ENCODE peak calls at places on chromosomes 12 and 14, in nine cellular contexts. O is neural progenitor cell, G is mucosa of descending colon, R is psoas muscle, L is A549, E is esophagus squamous epithelium, J is body of pancreas, C is fibroblast of the aortic adventitia, S is left ventricle myocardium inferior. W is an unnamed sample.

GRCh38 chr12:41460906-41461305 is 272.8 kb downstream of the PDZRN4 start:
- DNase-seq in O (no peak), G (no peak), R (no peak), L (no peak), E (no peak), J (no peak), C (no peak), S (no peak), W (no peak)

GRCh38 chr12:50104614-50105366 is 982 bp downstream of the GPD1 start:
- DNase-seq in O (no peak), G (peak), R (peak), L (no peak), E (no peak), J (no peak), C (peak), S (no peak), W (no peak)

GRCh38 chr14:92644166-92644565 is 104.3 kb downstream of the LGMN start:
- DNase-seq in O (no peak), G (no peak), R (no peak), L (no peak), E (no peak), J (no peak), C (peak), S (no peak), W (peak)

GRCh38 chr14:39015360-39015961 is 87.6 kb downstream of the SEC23A start:
- DNase-seq in O (peak), G (peak), R (no peak), L (peak), E (no peak), J (peak), C (peak), S (no peak), W (peak)

GRCh38 chr12:110903511-110903910 is 16.9 kb downstream of the MYL2 start:
- DNase-seq in O (no peak), G (no peak), R (no peak), L (no peak), E (no peak), J (no peak), C (no peak), S (no peak), W (no peak)

GRCh38 chr12:89863332-89863938 is 154.8 kb upstream of the ATP2B1 start:
- DNase-seq in O (no peak), G (no peak), R (no peak), L (no peak), E (no peak), J (no peak), C (no peak), S (no peak), W (no peak)

GRCh38 chr12:99605-100004 is 33.0 kb downstream of the IQSEC3 start:
- DNase-seq in O (peak), G (no peak), R (no peak), L (no peak), E (no peak), J (no peak), C (peak), S (no peak), W (no peak)

GRCh38 chr12:121611306-121611705 is 15.0 kb upstream of the ORAI1 start:
- DNase-seq in O (no peak), G (no peak), R (no peak), L (no peak), E (no peak), J (no peak), C (no peak), S (no peak), W (no peak)

DNA sequence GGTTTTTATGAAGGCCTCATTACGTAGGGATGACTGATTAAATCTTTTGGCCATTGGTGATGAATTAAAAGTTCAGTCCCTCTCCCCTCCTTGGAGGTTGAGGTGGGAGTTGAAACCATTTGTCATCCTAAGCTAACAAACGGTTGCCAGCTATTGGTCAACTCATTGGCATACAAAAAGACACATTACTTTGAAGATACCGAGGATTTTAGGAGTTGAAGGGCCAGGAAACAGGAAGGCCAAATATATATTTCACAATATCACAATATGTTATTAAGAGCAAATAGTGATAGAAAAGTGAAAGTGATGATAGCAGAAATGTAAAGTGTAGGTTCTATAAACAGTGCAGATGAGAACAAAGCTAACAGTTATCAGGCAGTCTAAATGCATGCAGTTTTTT is 24.4 kb downstream of the RCOR1 start:
- DNase-seq in O (no peak), G (no peak), R (no peak), L (no peak), E (no peak), J (no peak), C (peak), S (no peak), W (peak)
- TF ChIP-seq CTCF in O (no peak), G (no peak), R (no peak), L (no peak), E (no peak), J (no peak), C (no peak), S (no peak), W (no peak)

DNA sequence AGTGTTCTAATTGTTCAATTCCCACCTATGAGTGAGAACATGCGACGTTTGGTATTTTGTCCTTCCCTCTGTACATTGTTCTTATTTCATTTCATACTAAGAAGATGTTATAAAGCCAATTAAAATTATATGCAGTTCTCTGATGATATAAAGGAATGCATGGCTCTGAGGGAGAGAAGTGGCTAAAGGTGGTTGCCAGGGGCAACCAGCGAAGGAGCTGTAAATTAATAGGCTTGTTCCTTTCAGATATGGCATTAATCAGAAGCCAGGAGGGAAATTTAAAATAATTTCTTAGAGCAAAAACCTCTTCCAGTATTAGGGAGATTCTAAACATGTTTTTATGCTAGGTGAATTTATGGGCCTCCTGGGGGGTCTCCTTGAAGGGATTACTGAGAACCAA is 227.8 kb downstream of the TMEM117 start:
- DNase-seq in O (no peak), G (no peak), R (no peak), L (no peak), E (no peak), J (no peak), C (no peak), S (no peak), W (no peak)
- H3K4me3 ChIP-seq in O (no peak), G (no peak), R (no peak), L (no peak), E (no peak), J (no peak), C (no peak), S (no peak), W (no peak)

DNA sequence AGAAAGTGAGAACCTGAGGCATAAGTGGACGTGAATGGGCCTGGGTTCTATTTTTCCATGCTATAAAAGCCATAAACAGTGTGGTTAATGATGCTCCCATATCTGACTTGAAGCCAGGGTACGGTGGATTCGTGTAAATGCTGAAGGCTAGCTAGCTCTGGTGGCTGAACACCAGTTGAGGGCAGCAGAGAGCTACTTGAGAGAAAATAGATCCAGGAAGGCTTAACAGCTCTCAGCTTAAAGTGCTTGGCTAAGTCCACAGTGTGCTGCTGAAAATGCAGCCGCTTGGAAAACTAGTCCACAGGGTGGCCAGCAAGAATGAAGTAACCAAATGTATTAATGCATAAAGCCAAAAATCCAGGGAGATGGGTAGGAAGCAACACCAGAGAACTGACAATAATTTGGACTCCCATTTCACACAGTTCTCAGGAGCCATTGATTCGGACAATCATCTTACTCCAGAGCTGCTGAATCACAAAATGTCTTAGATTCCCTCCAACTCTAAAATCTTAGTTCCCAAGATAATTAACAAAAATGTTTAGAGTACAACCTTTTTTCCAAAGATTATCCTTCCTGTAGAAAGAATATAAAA is 15.0 kb upstream of the FOXG1 start:
- DNase-seq in O (peak), G (peak), R (no peak), L (peak), E (no peak), J (peak), C (peak), S (no peak), W (peak)
- TF ChIP-seq CTCF in O (peak), G (peak), R (no peak), L (peak), E (peak), J (peak), C (peak), S (peak), W (peak)

GRCh38 chr12:57330989-57331388 is 80.0 kb upstream of the STAC3 start:
- DNase-seq in O (no peak), G (no peak), R (no peak), L (no peak), E (no peak), J (no peak), C (no peak), S (no peak), W (no peak)

GRCh38 chr12:57340104-57340503 is 89.1 kb upstream of the STAC3 start:
- DNase-seq in O (peak), G (peak), R (peak), L (peak), E (no peak), J (peak), C (peak), S (peak), W (peak)

GRCh38 chr12:57332646-57333312 is 81.8 kb upstream of the STAC3 start:
- DNase-seq in O (no peak), G (no peak), R (no peak), L (no peak), E (no peak), J (no peak), C (peak), S (no peak), W (peak)

GRCh38 chr12:57329219-57329618 is 78.2 kb upstream of the STAC3 start:
- DNase-seq in O (no peak), G (no peak), R (no peak), L (no peak), E (no peak), J (no peak), C (no peak), S (no peak), W (no peak)

DNA sequence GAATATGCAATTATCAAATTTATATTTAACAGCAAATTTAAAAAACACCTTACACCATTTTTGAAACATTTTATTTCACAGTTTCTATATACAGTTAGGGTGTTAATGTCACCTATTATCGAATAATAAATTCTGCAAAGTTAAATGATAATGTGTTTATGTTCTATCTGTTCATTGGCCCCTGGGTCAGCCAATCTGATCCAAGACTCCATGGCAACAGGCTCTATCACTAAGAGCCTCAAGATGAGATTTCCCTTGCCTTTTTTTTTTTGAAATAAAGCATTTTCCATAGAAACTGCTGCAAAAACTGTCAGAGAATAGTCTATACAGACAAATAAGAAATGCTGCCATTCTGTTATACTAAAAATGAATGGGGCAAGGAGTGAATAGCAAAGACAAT is 83.2 kb upstream of the STAC3 start:
- DNase-seq in O (no peak), G (no peak), R (no peak), L (no peak), E (no peak), J (no peak), C (no peak), S (no peak), W (no peak)
- H3K4me3 ChIP-seq in O (no peak), G (no peak), R (no peak), L (no peak), E (no peak), J (no peak), C (no peak), S (no peak), W (no peak)

DNA sequence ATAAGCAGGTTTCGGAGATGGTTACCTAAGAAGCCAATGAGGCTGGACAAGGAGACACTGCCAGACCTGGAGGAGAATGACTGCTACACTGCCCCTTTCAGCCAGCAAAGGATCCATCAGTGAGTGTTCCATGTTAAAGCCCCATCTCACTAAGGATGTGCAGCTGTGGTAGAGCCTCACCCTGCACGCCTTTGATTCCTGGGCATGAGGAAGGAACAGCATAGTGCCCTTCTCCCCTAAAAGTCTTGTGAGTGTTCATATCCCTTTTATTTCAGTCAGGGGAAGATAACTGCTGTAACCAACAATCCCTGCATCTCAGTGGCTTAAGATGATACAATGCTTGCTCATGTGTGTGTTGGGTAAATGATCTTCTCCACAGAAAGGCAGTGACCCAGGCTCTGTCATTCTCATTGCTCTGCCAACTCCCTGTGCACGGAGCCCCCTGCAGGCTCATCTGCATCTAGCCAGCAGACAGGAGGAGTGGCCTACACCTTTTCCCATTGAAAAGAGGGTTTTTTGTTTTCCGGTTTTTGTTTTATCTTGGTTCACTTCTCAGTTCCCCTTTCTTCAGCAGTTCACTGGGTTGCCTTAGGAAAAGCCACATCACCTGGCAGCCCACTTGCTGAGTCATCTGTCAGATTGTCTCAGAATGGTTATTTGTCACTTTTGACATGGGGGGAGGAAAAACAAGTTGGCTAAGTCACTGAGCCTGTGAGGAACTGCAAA is 193.1 kb downstream of the ANO4 start:
- DNase-seq in O (peak), G (peak), R (peak), L (peak), E (no peak), J (peak), C (peak), S (no peak), W (peak)
- TF ChIP-seq CTCF in O (peak), G (no peak), R (no peak), L (no peak), E (no peak), J (no peak), C (peak), S (no peak), W (peak)